ENCODE peak calls at places on chromosomes 7 and 10, in nine cellular contexts. One of them, this sample, is unnamed.

GRCh38 chr10:59315465-59315864 is 46.9 kb downstream of the FAM13C start:
- DNase-seq in CD8-positive, alpha-beta memory T cell: no peak
- DNase-seq in SJSA1: no peak
- DNase-seq in uterus: no peak
- DNase-seq in brain microvascular endothelial cell: no peak
- DNase-seq in CD4-positive, alpha-beta T cell: no peak
- DNase-seq in caudate nucleus: no peak
- DNase-seq in A549: no peak
- DNase-seq in psoas muscle: no peak
- DNase-seq in this sample: no peak

GRCh38 chr7:118053353-118053752 is 130.6 kb upstream of the LSM8 start:
- DNase-seq in psoas muscle: no peak
- DNase-seq in brain microvascular endothelial cell: no peak
- DNase-seq in A549: no peak
- DNase-seq in CD4-positive, alpha-beta T cell: no peak
- DNase-seq in CD8-positive, alpha-beta memory T cell: no peak
- DNase-seq in uterus: no peak
- DNase-seq in SJSA1: no peak
- DNase-seq in caudate nucleus: no peak
- DNase-seq in this sample: no peak

GRCh38 chr10:130472236-130472635 is 336.0 kb downstream of the GLRX3 start:
- DNase-seq in uterus: no peak
- DNase-seq in caudate nucleus: no peak
- DNase-seq in A549: no peak
- DNase-seq in CD8-positive, alpha-beta memory T cell: no peak
- DNase-seq in psoas muscle: no peak
- DNase-seq in CD4-positive, alpha-beta T cell: no peak
- DNase-seq in SJSA1: no peak
- DNase-seq in brain microvascular endothelial cell: no peak
- DNase-seq in this sample: no peak

GRCh38 chr10:110511734-110512449 is 14.2 kb downstream of the DUSP5 start:
- DNase-seq in CD8-positive, alpha-beta memory T cell: no peak
- DNase-seq in brain microvascular endothelial cell: no peak
- DNase-seq in uterus: no peak
- DNase-seq in SJSA1: no peak
- DNase-seq in A549: no peak
- DNase-seq in psoas muscle: no peak
- DNase-seq in caudate nucleus: no peak
- DNase-seq in CD4-positive, alpha-beta T cell: no peak
- DNase-seq in this sample: no peak

GRCh38 chr7:100585511-100586265 is at the start of gene LRCH4:
- DNase-seq in SJSA1: no peak
- DNase-seq in A549: peak
- DNase-seq in caudate nucleus: peak
- DNase-seq in psoas muscle: no peak
- DNase-seq in uterus: no peak
- DNase-seq in CD4-positive, alpha-beta T cell: peak
- DNase-seq in CD8-positive, alpha-beta memory T cell: no peak
- DNase-seq in brain microvascular endothelial cell: peak
- DNase-seq in this sample: no peak

GRCh38 chr10:77637986-77638765 is 568 bp upstream of the KCNMA1 start:
- DNase-seq in A549: peak
- DNase-seq in uterus: peak
- DNase-seq in brain microvascular endothelial cell: no peak
- DNase-seq in CD8-positive, alpha-beta memory T cell: no peak
- DNase-seq in caudate nucleus: peak
- DNase-seq in SJSA1: peak
- DNase-seq in CD4-positive, alpha-beta T cell: no peak
- DNase-seq in psoas muscle: peak
- DNase-seq in this sample: no peak

GRCh38 chr10:132595850-132596249 is 58.3 kb downstream of the INPP5A start:
- DNase-seq in psoas muscle: no peak
- DNase-seq in CD4-positive, alpha-beta T cell: no peak
- DNase-seq in uterus: no peak
- DNase-seq in caudate nucleus: no peak
- DNase-seq in A549: no peak
- DNase-seq in brain microvascular endothelial cell: no peak
- DNase-seq in CD8-positive, alpha-beta memory T cell: no peak
- DNase-seq in SJSA1: peak
- DNase-seq in this sample: no peak

GRCh38 chr7:98745722-98746318 is 124.0 kb downstream of the TMEM130 start:
- DNase-seq in CD4-positive, alpha-beta T cell: peak
- DNase-seq in caudate nucleus: peak
- DNase-seq in A549: peak
- DNase-seq in brain microvascular endothelial cell: peak
- DNase-seq in uterus: no peak
- DNase-seq in psoas muscle: peak
- DNase-seq in CD8-positive, alpha-beta memory T cell: peak
- DNase-seq in SJSA1: peak
- DNase-seq in this sample: no peak

GRCh38 chr7:82481499-82482097 is 38.0 kb upstream of the CACNA2D1 start:
- DNase-seq in CD8-positive, alpha-beta memory T cell: no peak
- DNase-seq in caudate nucleus: no peak
- DNase-seq in psoas muscle: no peak
- DNase-seq in uterus: no peak
- DNase-seq in CD4-positive, alpha-beta T cell: no peak
- DNase-seq in SJSA1: peak
- DNase-seq in A549: peak
- DNase-seq in brain microvascular endothelial cell: no peak
- DNase-seq in this sample: no peak

GRCh38 chr10:79344502-79345195 is 2.6 kb upstream of the PPIF start:
- DNase-seq in SJSA1: no peak
- DNase-seq in CD4-positive, alpha-beta T cell: no peak
- DNase-seq in CD8-positive, alpha-beta memory T cell: peak
- DNase-seq in psoas muscle: no peak
- DNase-seq in uterus: no peak
- DNase-seq in caudate nucleus: no peak
- DNase-seq in A549: no peak
- DNase-seq in brain microvascular endothelial cell: no peak
- DNase-seq in this sample: no peak

GRCh38 chr10:95795602-95796001 is 39.6 kb downstream of the ENTPD1 start:
- DNase-seq in CD8-positive, alpha-beta memory T cell: no peak
- DNase-seq in brain microvascular endothelial cell: no peak
- DNase-seq in caudate nucleus: no peak
- DNase-seq in uterus: no peak
- DNase-seq in A549: no peak
- DNase-seq in CD4-positive, alpha-beta T cell: no peak
- DNase-seq in psoas muscle: no peak
- DNase-seq in SJSA1: no peak
- DNase-seq in this sample: no peak

GRCh38 chr7:22339725-22340390 is 17.1 kb downstream of the RAPGEF5 start:
- DNase-seq in A549: no peak
- DNase-seq in CD4-positive, alpha-beta T cell: no peak
- DNase-seq in psoas muscle: no peak
- DNase-seq in uterus: no peak
- DNase-seq in caudate nucleus: no peak
- DNase-seq in CD8-positive, alpha-beta memory T cell: no peak
- DNase-seq in SJSA1: no peak
- DNase-seq in brain microvascular endothelial cell: no peak
- DNase-seq in this sample: no peak

GRCh38 chr7:102889836-102890235 is 23.0 kb upstream of the LRRC17 start:
- DNase-seq in CD4-positive, alpha-beta T cell: no peak
- DNase-seq in brain microvascular endothelial cell: no peak
- DNase-seq in CD8-positive, alpha-beta memory T cell: no peak
- DNase-seq in psoas muscle: no peak
- DNase-seq in SJSA1: no peak
- DNase-seq in uterus: no peak
- DNase-seq in caudate nucleus: no peak
- DNase-seq in A549: no peak
- DNase-seq in this sample: no peak

GRCh38 chr7:39949980-39950472 is at the start of gene CDK13:
- DNase-seq in uterus: peak
- DNase-seq in SJSA1: peak
- DNase-seq in A549: peak
- DNase-seq in CD4-positive, alpha-beta T cell: peak
- DNase-seq in brain microvascular endothelial cell: peak
- DNase-seq in psoas muscle: peak
- DNase-seq in caudate nucleus: peak
- DNase-seq in CD8-positive, alpha-beta memory T cell: peak
- DNase-seq in this sample: peak

GRCh38 chr10:69858201-69858600 is 56.5 kb downstream of the COL13A1 start:
- DNase-seq in psoas muscle: no peak
- DNase-seq in brain microvascular endothelial cell: no peak
- DNase-seq in SJSA1: no peak
- DNase-seq in uterus: no peak
- DNase-seq in CD8-positive, alpha-beta memory T cell: no peak
- DNase-seq in A549: no peak
- DNase-seq in CD4-positive, alpha-beta T cell: no peak
- DNase-seq in caudate nucleus: no peak
- DNase-seq in this sample: no peak

GRCh38 chr10:60390224-60390626 is 550 bp upstream of the ANK3 start:
- DNase-seq in uterus: no peak
- DNase-seq in A549: no peak
- DNase-seq in SJSA1: no peak
- DNase-seq in CD4-positive, alpha-beta T cell: no peak
- DNase-seq in caudate nucleus: no peak
- DNase-seq in psoas muscle: no peak
- DNase-seq in CD8-positive, alpha-beta memory T cell: no peak
- DNase-seq in brain microvascular endothelial cell: peak
- DNase-seq in this sample: no peak

GRCh38 chr7:34190299-34190698 is 285.0 kb downstream of the BMPER start:
- DNase-seq in A549: no peak
- DNase-seq in CD8-positive, alpha-beta memory T cell: no peak
- DNase-seq in CD4-positive, alpha-beta T cell: no peak
- DNase-seq in caudate nucleus: no peak
- DNase-seq in uterus: no peak
- DNase-seq in psoas muscle: peak
- DNase-seq in brain microvascular endothelial cell: no peak
- DNase-seq in SJSA1: no peak
- DNase-seq in this sample: peak

GRCh38 chr10:3248526-3249255 is 76.1 kb upstream of the PITRM1 start:
- DNase-seq in A549: peak
- DNase-seq in CD4-positive, alpha-beta T cell: no peak
- DNase-seq in psoas muscle: no peak
- DNase-seq in uterus: no peak
- DNase-seq in caudate nucleus: no peak
- DNase-seq in brain microvascular endothelial cell: peak
- DNase-seq in CD8-positive, alpha-beta memory T cell: no peak
- DNase-seq in SJSA1: peak
- DNase-seq in this sample: no peak

GRCh38 chr10:33231621-33232350 is 102.7 kb downstream of the NRP1 start:
- DNase-seq in caudate nucleus: no peak
- DNase-seq in CD4-positive, alpha-beta T cell: no peak
- DNase-seq in psoas muscle: no peak
- DNase-seq in CD8-positive, alpha-beta memory T cell: no peak
- DNase-seq in brain microvascular endothelial cell: no peak
- DNase-seq in uterus: no peak
- DNase-seq in A549: no peak
- DNase-seq in SJSA1: no peak
- DNase-seq in this sample: no peak

GRCh38 chr10:74079914-74080590 is 70.6 kb downstream of the AP3M1 start:
- DNase-seq in brain microvascular endothelial cell: no peak
- DNase-seq in SJSA1: peak
- DNase-seq in CD8-positive, alpha-beta memory T cell: no peak
- DNase-seq in CD4-positive, alpha-beta T cell: no peak
- DNase-seq in caudate nucleus: no peak
- DNase-seq in A549: no peak
- DNase-seq in psoas muscle: no peak
- DNase-seq in uterus: no peak
- DNase-seq in this sample: no peak

GRCh38 chr10:74082319-74082718 is 68.3 kb downstream of the AP3M1 start:
- DNase-seq in SJSA1: no peak
- DNase-seq in CD8-positive, alpha-beta memory T cell: no peak
- DNase-seq in caudate nucleus: no peak
- DNase-seq in brain microvascular endothelial cell: no peak
- DNase-seq in CD4-positive, alpha-beta T cell: no peak
- DNase-seq in A549: no peak
- DNase-seq in psoas muscle: no peak
- DNase-seq in uterus: no peak
- DNase-seq in this sample: no peak

GRCh38 chr10:74083304-74083703 is 67.3 kb downstream of the AP3M1 start:
- DNase-seq in brain microvascular endothelial cell: no peak
- DNase-seq in caudate nucleus: no peak
- DNase-seq in CD8-positive, alpha-beta memory T cell: no peak
- DNase-seq in CD4-positive, alpha-beta T cell: no peak
- DNase-seq in uterus: no peak
- DNase-seq in SJSA1: no peak
- DNase-seq in psoas muscle: no peak
- DNase-seq in A549: no peak
- DNase-seq in this sample: no peak

GRCh38 chr10:74081918-74082317 is 68.7 kb downstream of the AP3M1 start:
- DNase-seq in CD8-positive, alpha-beta memory T cell: no peak
- DNase-seq in brain microvascular endothelial cell: no peak
- DNase-seq in CD4-positive, alpha-beta T cell: no peak
- DNase-seq in SJSA1: no peak
- DNase-seq in A549: no peak
- DNase-seq in psoas muscle: no peak
- DNase-seq in caudate nucleus: no peak
- DNase-seq in uterus: no peak
- DNase-seq in this sample: no peak

GRCh38 chr10:74081192-74081803 is 69.3 kb downstream of the AP3M1 start:
- DNase-seq in uterus: peak
- DNase-seq in caudate nucleus: no peak
- DNase-seq in CD4-positive, alpha-beta T cell: peak
- DNase-seq in SJSA1: peak
- DNase-seq in psoas muscle: no peak
- DNase-seq in brain microvascular endothelial cell: peak
- DNase-seq in A549: peak
- DNase-seq in CD8-positive, alpha-beta memory T cell: peak
- DNase-seq in this sample: no peak
- H3K27ac ChIP-seq in uterus: no peak
- H3K27ac ChIP-seq in caudate nucleus: no peak
- H3K27ac ChIP-seq in CD4-positive, alpha-beta T cell: no peak
- H3K27ac ChIP-seq in SJSA1: peak
- H3K27ac ChIP-seq in psoas muscle: peak
- H3K27ac ChIP-seq in brain microvascular endothelial cell: no peak
- H3K27ac ChIP-seq in A549: peak
- H3K27ac ChIP-seq in CD8-positive, alpha-beta memory T cell: no peak
- H3K27ac ChIP-seq in this sample: no peak

GRCh38 chr10:86972613-86973380 is 4.5 kb downstream of the ADIRF start:
- DNase-seq in A549: no peak
- DNase-seq in caudate nucleus: no peak
- DNase-seq in SJSA1: no peak
- DNase-seq in uterus: peak
- DNase-seq in brain microvascular endothelial cell: no peak
- DNase-seq in CD8-positive, alpha-beta memory T cell: no peak
- DNase-seq in psoas muscle: no peak
- DNase-seq in CD4-positive, alpha-beta T cell: no peak
- DNase-seq in this sample: no peak
- H3K27ac ChIP-seq in A549: peak
- H3K27ac ChIP-seq in caudate nucleus: no peak
- H3K27ac ChIP-seq in SJSA1: no peak
- H3K27ac ChIP-seq in uterus: peak
- H3K27ac ChIP-seq in brain microvascular endothelial cell: no peak
- H3K27ac ChIP-seq in CD8-positive, alpha-beta memory T cell: no peak
- H3K27ac ChIP-seq in psoas muscle: peak
- H3K27ac ChIP-seq in CD4-positive, alpha-beta T cell: no peak
- H3K27ac ChIP-seq in this sample: no peak

GRCh38 chr10:35058134-35058533 is 32.0 kb downstream of the CUL2 start:
- DNase-seq in caudate nucleus: no peak
- DNase-seq in CD8-positive, alpha-beta memory T cell: no peak
- DNase-seq in A549: peak
- DNase-seq in SJSA1: peak
- DNase-seq in CD4-positive, alpha-beta T cell: no peak
- DNase-seq in psoas muscle: no peak
- DNase-seq in uterus: no peak
- DNase-seq in brain microvascular endothelial cell: peak
- DNase-seq in this sample: no peak
- H3K27ac ChIP-seq in caudate nucleus: no peak
- H3K27ac ChIP-seq in CD8-positive, alpha-beta memory T cell: no peak
- H3K27ac ChIP-seq in A549: peak
- H3K27ac ChIP-seq in SJSA1: peak
- H3K27ac ChIP-seq in CD4-positive, alpha-beta T cell: no peak
- H3K27ac ChIP-seq in psoas muscle: no peak
- H3K27ac ChIP-seq in uterus: no peak
- H3K27ac ChIP-seq in brain microvascular endothelial cell: peak
- H3K27ac ChIP-seq in this sample: no peak

GRCh38 chr7:130894146-130895005 is 160.4 kb upstream of the KLF14 start:
- DNase-seq in brain microvascular endothelial cell: no peak
- DNase-seq in uterus: peak
- DNase-seq in psoas muscle: peak
- DNase-seq in SJSA1: peak
- DNase-seq in A549: peak
- DNase-seq in CD4-positive, alpha-beta T cell: no peak
- DNase-seq in CD8-positive, alpha-beta memory T cell: no peak
- DNase-seq in caudate nucleus: peak
- DNase-seq in this sample: no peak
- H3K27ac ChIP-seq in brain microvascular endothelial cell: peak
- H3K27ac ChIP-seq in uterus: peak
- H3K27ac ChIP-seq in psoas muscle: peak
- H3K27ac ChIP-seq in SJSA1: peak
- H3K27ac ChIP-seq in A549: peak
- H3K27ac ChIP-seq in CD4-positive, alpha-beta T cell: no peak
- H3K27ac ChIP-seq in CD8-positive, alpha-beta memory T cell: no peak
- H3K27ac ChIP-seq in caudate nucleus: peak
- H3K27ac ChIP-seq in this sample: peak